ENCODE peak calls at places on chromosomes 5 and 9, in four cellular contexts. One of them, this sample, is unnamed.

GRCh38 chr9:123541441-123541840 is 185.4 kb downstream of the CRB2 start:
- DNase-seq in AG09319: peak; percentile 15
- DNase-seq in RWPE2: no peak
- DNase-seq in foreskin keratinocyte: no peak
- DNase-seq in this sample: no peak

GRCh38 chr5:111680737-111681413 is 76.1 kb downstream of the NREP start:
- DNase-seq in RWPE2: peak; percentile 91
- DNase-seq in foreskin keratinocyte: peak; percentile 82
- DNase-seq in AG09319: peak; percentile 94
- DNase-seq in this sample: peak; percentile 98

GRCh38 chr5:164360589-164360988 is 855.2 kb downstream of the MAT2B start:
- DNase-seq in AG09319: no peak
- DNase-seq in foreskin keratinocyte: no peak
- DNase-seq in RWPE2: no peak
- DNase-seq in this sample: peak; percentile 24

GRCh38 chr9:112168197-112168596 is 6.9 kb downstream of the SUSD1 start:
- DNase-seq in foreskin keratinocyte: no peak
- DNase-seq in AG09319: no peak
- DNase-seq in RWPE2: no peak
- DNase-seq in this sample: no peak

GRCh38 chr9:105760053-105760452 is 65.7 kb downstream of the TMEM38B start:
- DNase-seq in RWPE2: no peak
- DNase-seq in AG09319: no peak
- DNase-seq in foreskin keratinocyte: no peak
- DNase-seq in this sample: no peak

GRCh38 chr5:171592076-171592475 is 172.6 kb downstream of the FGF18 start:
- DNase-seq in RWPE2: no peak
- DNase-seq in AG09319: no peak
- DNase-seq in foreskin keratinocyte: no peak
- DNase-seq in this sample: no peak

GRCh38 chr5:32852535-32852934 is 141.4 kb downstream of the NPR3 start:
- DNase-seq in foreskin keratinocyte: no peak
- DNase-seq in RWPE2: no peak
- DNase-seq in AG09319: peak; percentile 64
- DNase-seq in this sample: peak; percentile 79

GRCh38 chr9:76101472-76101871 is 211.0 kb downstream of the PCSK5 start:
- DNase-seq in foreskin keratinocyte: no peak
- DNase-seq in AG09319: no peak
- DNase-seq in RWPE2: no peak
- DNase-seq in this sample: no peak

GRCh38 chr5:111574316-111574715 is 62.0 kb upstream of the STARD4 start:
- DNase-seq in AG09319: no peak
- DNase-seq in RWPE2: no peak
- DNase-seq in foreskin keratinocyte: no peak
- DNase-seq in this sample: no peak

GRCh38 chr5:80540691-80541090 is 29.4 kb downstream of the ANKRD34B start:
- DNase-seq in AG09319: no peak
- DNase-seq in foreskin keratinocyte: no peak
- DNase-seq in RWPE2: no peak
- DNase-seq in this sample: no peak

GRCh38 chr9:94973491-94973941 is 247.0 kb downstream of the AOPEP start:
- DNase-seq in foreskin keratinocyte: no peak
- DNase-seq in RWPE2: no peak
- DNase-seq in AG09319: no peak
- DNase-seq in this sample: peak; percentile 83

GRCh38 chr5:115532517-115532916 is 12.1 kb downstream of the FEM1C start:
- DNase-seq in RWPE2: no peak
- DNase-seq in foreskin keratinocyte: no peak
- DNase-seq in AG09319: no peak
- DNase-seq in this sample: no peak

GRCh38 chr5:104305602-104306001 is 743.0 kb upstream of the NUDT12 start:
- DNase-seq in RWPE2: no peak
- DNase-seq in AG09319: no peak
- DNase-seq in foreskin keratinocyte: no peak
- DNase-seq in this sample: no peak

GRCh38 chr5:54645888-54646284 is 128.3 kb downstream of the SNX18 start:
- DNase-seq in RWPE2: no peak
- DNase-seq in foreskin keratinocyte: no peak
- DNase-seq in AG09319: no peak
- DNase-seq in this sample: no peak

GRCh38 chr5:112885001-112885400 is 23.9 kb downstream of the SRP19 start:
- DNase-seq in foreskin keratinocyte: no peak
- DNase-seq in AG09319: no peak
- DNase-seq in RWPE2: no peak
- DNase-seq in this sample: no peak

GRCh38 chr9:111427186-111427585 is 57.0 kb downstream of the ECPAS start:
- DNase-seq in RWPE2: no peak
- DNase-seq in foreskin keratinocyte: no peak
- DNase-seq in AG09319: no peak
- DNase-seq in this sample: peak; percentile 54

GRCh38 chr5:76820491-76820890 is 1.7 kb downstream of the F2RL1 start:
- DNase-seq in AG09319: no peak
- DNase-seq in foreskin keratinocyte: no peak
- DNase-seq in RWPE2: no peak
- DNase-seq in this sample: peak; percentile 34

GRCh38 chr5:159497221-159497620 is 166.9 kb upstream of the IL12B start:
- DNase-seq in AG09319: no peak
- DNase-seq in foreskin keratinocyte: no peak
- DNase-seq in RWPE2: no peak
- DNase-seq in this sample: no peak

GRCh38 chr9:128408963-128409431 is 11.7 kb upstream of the CERCAM start:
- DNase-seq in RWPE2: no peak
- DNase-seq in foreskin keratinocyte: no peak
- DNase-seq in AG09319: no peak
- DNase-seq in this sample: no peak

GRCh38 chr9:109602987-109603386 is 104.9 kb upstream of the PTPN3 start:
- DNase-seq in foreskin keratinocyte: no peak
- DNase-seq in RWPE2: no peak
- DNase-seq in AG09319: no peak
- DNase-seq in this sample: peak; percentile 61

GRCh38 chr5:151085517-151086031 is 4.7 kb upstream of the TNIP1 start:
- DNase-seq in AG09319: no peak
- DNase-seq in foreskin keratinocyte: peak; percentile 54
- DNase-seq in RWPE2: no peak
- DNase-seq in this sample: no peak

GRCh38 chr5:172059661-172060100 is 53.2 kb upstream of the FBXW11 start:
- DNase-seq in foreskin keratinocyte: no peak
- DNase-seq in RWPE2: no peak
- DNase-seq in AG09319: no peak
- DNase-seq in this sample: no peak

GRCh38 chr9:114437401-114437893 is 49.7 kb upstream of the AKNA start:
- DNase-seq in foreskin keratinocyte: no peak
- DNase-seq in RWPE2: no peak
- DNase-seq in AG09319: no peak
- DNase-seq in this sample: no peak

DNA sequence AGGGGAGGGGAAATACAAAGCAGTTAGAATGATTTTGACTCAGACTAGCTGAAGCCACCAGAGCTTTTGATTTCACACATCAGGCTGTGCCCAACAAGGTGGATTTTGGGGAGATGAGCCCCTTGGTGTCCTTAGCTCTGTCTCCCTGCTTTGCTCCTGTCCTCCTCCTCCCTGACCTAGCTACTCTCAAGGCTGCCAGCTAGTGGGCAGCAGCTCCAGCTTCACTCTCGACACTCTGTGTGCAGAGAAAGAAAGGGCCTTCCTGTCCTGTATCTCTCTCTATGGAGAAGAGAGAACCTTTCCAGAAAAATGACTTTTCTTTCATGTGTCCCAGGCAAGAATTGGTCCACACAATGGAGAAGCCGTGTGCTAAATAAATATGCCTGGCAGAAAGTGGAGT is 446.2 kb downstream of the SEMA5A start:
- DNase-seq in RWPE2: no peak
- DNase-seq in foreskin keratinocyte: no peak
- DNase-seq in AG09319: no peak
- DNase-seq in this sample: no peak
- TF ChIP-seq CTCF in RWPE2: peak; percentile 19
- TF ChIP-seq CTCF in foreskin keratinocyte: peak; percentile 13
- TF ChIP-seq CTCF in AG09319: no peak
- TF ChIP-seq CTCF in this sample: no peak

GRCh38 chr9:134899818-134900325 is 17.8 kb downstream of the FCN1 start:
- DNase-seq in foreskin keratinocyte: no peak
- DNase-seq in RWPE2: no peak
- DNase-seq in AG09319: no peak
- DNase-seq in this sample: no peak
- TF ChIP-seq CTCF in foreskin keratinocyte: no peak
- TF ChIP-seq CTCF in RWPE2: peak; percentile 7
- TF ChIP-seq CTCF in AG09319: no peak
- TF ChIP-seq CTCF in this sample: no peak

GRCh38 chr5:68259696-68260095 is 44.1 kb downstream of the PIK3R1 start:
- DNase-seq in RWPE2: no peak
- DNase-seq in AG09319: no peak
- DNase-seq in foreskin keratinocyte: no peak
- DNase-seq in this sample: no peak

GRCh38 chr5:68260455-68260854 is 44.9 kb downstream of the PIK3R1 start:
- DNase-seq in foreskin keratinocyte: no peak
- DNase-seq in RWPE2: no peak
- DNase-seq in AG09319: no peak
- DNase-seq in this sample: no peak

GRCh38 chr5:68264024-68264956 is 48.7 kb downstream of the PIK3R1 start:
- DNase-seq in RWPE2: no peak
- DNase-seq in foreskin keratinocyte: no peak
- DNase-seq in AG09319: no peak
- DNase-seq in this sample: peak; percentile 53

GRCh38 chr5:68258531-68258930 is 43.0 kb downstream of the PIK3R1 start:
- DNase-seq in AG09319: no peak
- DNase-seq in RWPE2: no peak
- DNase-seq in foreskin keratinocyte: no peak
- DNase-seq in this sample: no peak

GRCh38 chr5:68261174-68262021 is 45.8 kb downstream of the PIK3R1 start:
- DNase-seq in foreskin keratinocyte: no peak
- DNase-seq in AG09319: no peak
- DNase-seq in RWPE2: no peak
- DNase-seq in this sample: no peak
- TF ChIP-seq CTCF in foreskin keratinocyte: peak; percentile 34
- TF ChIP-seq CTCF in AG09319: peak; percentile 25
- TF ChIP-seq CTCF in RWPE2: peak; percentile 25
- TF ChIP-seq CTCF in this sample: peak; percentile 27

GRCh38 chr5:38753776-38754175 is 92.0 kb upstream of the OSMR start:
- DNase-seq in AG09319: no peak
- DNase-seq in RWPE2: no peak
- DNase-seq in foreskin keratinocyte: no peak
- DNase-seq in this sample: peak; percentile 43

GRCh38 chr5:38749861-38750260 is 96.0 kb upstream of the OSMR start:
- DNase-seq in AG09319: no peak
- DNase-seq in RWPE2: no peak
- DNase-seq in foreskin keratinocyte: no peak
- DNase-seq in this sample: no peak

GRCh38 chr5:38755171-38755570 is 90.6 kb upstream of the OSMR start:
- DNase-seq in foreskin keratinocyte: no peak
- DNase-seq in AG09319: no peak
- DNase-seq in RWPE2: no peak
- DNase-seq in this sample: peak; percentile 82

GRCh38 chr5:38752622-38753021 is 93.2 kb upstream of the OSMR start:
- DNase-seq in AG09319: no peak
- DNase-seq in foreskin keratinocyte: no peak
- DNase-seq in RWPE2: no peak
- DNase-seq in this sample: no peak

DNA sequence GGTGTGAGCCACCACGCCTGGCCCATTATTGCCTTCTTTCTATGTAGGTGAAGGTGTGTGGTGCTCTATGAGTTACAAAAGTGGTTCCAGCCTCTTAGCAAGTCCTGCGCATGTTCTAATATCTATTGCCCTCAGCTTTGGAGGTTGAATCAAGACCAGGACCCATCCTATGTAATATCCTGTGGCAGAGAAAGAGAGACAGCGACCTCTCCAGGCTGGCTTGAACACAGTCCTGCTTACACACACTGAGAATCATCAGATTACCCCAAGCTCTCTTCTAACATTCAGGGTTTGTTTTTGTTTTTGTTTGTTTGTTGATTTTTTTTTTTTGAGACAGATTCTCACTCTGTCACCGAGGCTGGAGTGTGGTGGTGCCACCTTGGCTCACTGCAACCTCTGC is 94.7 kb upstream of the OSMR start:
- DNase-seq in AG09319: no peak
- DNase-seq in RWPE2: no peak
- DNase-seq in foreskin keratinocyte: no peak
- DNase-seq in this sample: no peak
- TF ChIP-seq CTCF in AG09319: no peak
- TF ChIP-seq CTCF in RWPE2: no peak
- TF ChIP-seq CTCF in foreskin keratinocyte: peak; percentile 10
- TF ChIP-seq CTCF in this sample: peak; percentile 6

GRCh38 chr5:31270396-31270795 is 76.9 kb downstream of the CDH6 start:
- DNase-seq in foreskin keratinocyte: no peak
- DNase-seq in AG09319: no peak
- DNase-seq in RWPE2: no peak
- DNase-seq in this sample: peak; percentile 13
- TF ChIP-seq CTCF in foreskin keratinocyte: peak; percentile 51
- TF ChIP-seq CTCF in AG09319: peak; percentile 44
- TF ChIP-seq CTCF in RWPE2: peak; percentile 38
- TF ChIP-seq CTCF in this sample: peak; percentile 45

GRCh38 chr9:137028013-137028280 is at the start of gene ABCA2:
- DNase-seq in RWPE2: no peak
- DNase-seq in AG09319: no peak
- DNase-seq in foreskin keratinocyte: no peak
- DNase-seq in this sample: no peak

GRCh38 chr9:137029058-137029922 is 1.3 kb upstream of the ABCA2 start:
- DNase-seq in RWPE2: no peak
- DNase-seq in AG09319: no peak
- DNase-seq in foreskin keratinocyte: no peak
- DNase-seq in this sample: no peak

GRCh38 chr9:137030006-137030405 is 1.9 kb downstream of the FUT7 start:
- DNase-seq in RWPE2: no peak
- DNase-seq in foreskin keratinocyte: no peak
- DNase-seq in AG09319: no peak
- DNase-seq in this sample: no peak

GRCh38 chr9:137027369-137028012 is 546 bp downstream of the ABCA2 start:
- DNase-seq in RWPE2: no peak
- DNase-seq in AG09319: no peak
- DNase-seq in foreskin keratinocyte: no peak
- DNase-seq in this sample: no peak

GRCh38 chr9:137028281-137029057 is 432 bp upstream of the ABCA2 start:
- DNase-seq in RWPE2: no peak
- DNase-seq in AG09319: no peak
- DNase-seq in foreskin keratinocyte: no peak
- DNase-seq in this sample: no peak
- TF ChIP-seq CTCF in RWPE2: peak; percentile 56
- TF ChIP-seq CTCF in AG09319: peak; percentile 34
- TF ChIP-seq CTCF in foreskin keratinocyte: peak; percentile 58
- TF ChIP-seq CTCF in this sample: peak; percentile 48

DNA sequence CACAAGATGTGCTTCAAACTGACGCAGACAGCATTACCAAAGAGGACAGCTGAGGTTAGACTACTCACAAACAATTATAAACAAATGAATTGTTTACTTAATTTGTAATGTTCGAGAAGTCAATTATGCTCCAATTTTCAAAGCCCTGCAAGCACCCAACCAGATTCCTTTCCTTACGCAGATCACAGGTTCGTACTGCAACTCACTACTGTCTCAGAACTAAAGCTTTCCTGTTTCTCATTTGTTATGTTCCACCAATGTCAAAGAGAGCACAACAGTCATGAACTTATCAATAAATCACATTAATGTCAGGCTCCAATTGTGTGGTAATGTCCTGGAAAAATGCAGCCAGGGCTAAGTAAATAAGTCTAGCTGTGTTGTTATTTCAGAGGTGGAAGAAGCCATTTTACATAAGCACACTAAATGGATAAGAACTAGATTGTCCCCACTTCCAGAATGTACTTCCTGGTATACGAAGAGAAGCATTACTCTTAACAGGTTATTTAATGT is 488.6 kb upstream of the PTGER4 start:
- DNase-seq in foreskin keratinocyte: no peak
- DNase-seq in AG09319: no peak
- DNase-seq in RWPE2: no peak
- DNase-seq in this sample: no peak
- TF ChIP-seq CTCF in foreskin keratinocyte: no peak
- TF ChIP-seq CTCF in AG09319: no peak
- TF ChIP-seq CTCF in RWPE2: no peak
- TF ChIP-seq CTCF in this sample: no peak

This sample was measured in astrocyte of the spinal cord.